ENCODE peak calls at places on chromosome 22, in six cellular contexts. A, L, G, F, U and Z are unnamed samples.

GRCh38 chr22:44205713-44206645 is 25.3 kb downstream of the PARVG start:
- DNase-seq in G (no peak), U (no peak), A (peak), F (peak), L (no peak), Z (no peak)

GRCh38 chr22:27583930-27584329 is 217.6 kb downstream of the MN1 start:
- DNase-seq in A (no peak), G (no peak), L (no peak), F (no peak), U (no peak), Z (no peak)

GRCh38 chr22:50082197-50082715 is 3.0 kb downstream of the MLC1 start:
- DNase-seq in U (no peak), F (no peak), G (no peak), A (peak), L (no peak), Z (no peak)

GRCh38 chr22:26481694-26482093 is 1.9 kb downstream of the HPS4 start:
- DNase-seq in A (no peak), F (no peak), U (no peak), G (no peak), L (no peak), Z (no peak)

GRCh38 chr22:44363214-44363979 is 50.6 kb upstream of the SHISAL1 start:
- DNase-seq in F (peak), U (no peak), A (peak), L (peak), G (peak), Z (no peak)

GRCh38 chr22:42428760-42429159 is 3.4 kb downstream of the NFAM1 start:
- DNase-seq in L (no peak), A (no peak), U (no peak), G (no peak), F (no peak), Z (no peak)

GRCh38 chr22:31295831-31296230 is 3.5 kb upstream of the PIK3IP1 start:
- DNase-seq in F (no peak), U (no peak), A (no peak), L (no peak), G (no peak), Z (no peak)

GRCh38 chr22:44132724-44133123 is 48.0 kb upstream of the PARVG start:
- DNase-seq in F (no peak), U (no peak), G (no peak), L (no peak), A (no peak), Z (peak)

GRCh38 chr22:29310863-29311339 is 4.5 kb downstream of the GAS2L1 start:
- DNase-seq in G (peak), A (peak), L (peak), U (peak), F (peak), Z (peak)

GRCh38 chr22:38080847-38081635 is 2.9 kb downstream of the SLC16A8 start:
- DNase-seq in A (peak), L (no peak), G (no peak), U (no peak), F (peak), Z (peak)

GRCh38 chr22:41862160-41862529 is 29.2 kb downstream of the SREBF2 start:
- DNase-seq in G (no peak), U (no peak), A (no peak), L (peak), F (no peak), Z (no peak)

GRCh38 chr22:50040717-50041116 is 17.4 kb downstream of the TTLL8 start:
- DNase-seq in G (no peak), F (no peak), A (no peak), L (no peak), U (no peak), Z (no peak)

GRCh38 chr22:37421468-37421877 is 5.8 kb downstream of the ELFN2 start:
- DNase-seq in L (no peak), A (no peak), F (no peak), G (no peak), U (no peak), Z (no peak)

GRCh38 chr22:49394116-49394785 is 433.4 kb downstream of the BRD1 start:
- DNase-seq in L (no peak), F (peak), A (no peak), G (no peak), U (no peak), Z (no peak)

GRCh38 chr22:17870408-17870807 is 96.1 kb upstream of the BID start:
- DNase-seq in L (no peak), U (no peak), G (no peak), F (no peak), A (no peak), Z (no peak)

GRCh38 chr22:43000441-43001175 is 14.3 kb downstream of the PACSIN2 start:
- DNase-seq in L (no peak), G (no peak), F (no peak), U (peak), A (no peak), Z (no peak)

GRCh38 chr22:19628038-19628776 is 86.1 kb upstream of the SEPTIN5 start:
- DNase-seq in F (peak), U (no peak), G (no peak), A (no peak), L (no peak), Z (no peak)

GRCh38 chr22:27456696-27457503 is 344.7 kb downstream of the MN1 start:
- DNase-seq in F (peak), L (peak), G (no peak), U (no peak), A (no peak), Z (no peak)

GRCh38 chr22:50192056-50192824 is 6.5 kb downstream of the TRABD start:
- DNase-seq in G (no peak), A (no peak), L (no peak), U (no peak), F (no peak), Z (no peak)

GRCh38 chr22:34004058-34004457 is 83.8 kb upstream of the LARGE1 start:
- DNase-seq in U (no peak), F (no peak), L (no peak), A (no peak), G (no peak), Z (no peak)

GRCh38 chr22:39839198-39839597 is 54.4 kb downstream of the ENTHD1 start:
- DNase-seq in L (no peak), G (no peak), A (no peak), F (no peak), U (no peak), Z (no peak)

GRCh38 chr22:47215851-47216250 is 453.4 kb downstream of the TBC1D22A start:
- DNase-seq in F (no peak), A (no peak), G (no peak), U (no peak), L (no peak), Z (no peak)

GRCh38 chr22:23063539-23064380 is 6.6 kb upstream of the GNAZ start:
- DNase-seq in G (peak), F (peak), L (no peak), U (no peak), A (peak), Z (no peak)

GRCh38 chr22:36160499-36160942 is at the start of gene APOL3:
- DNase-seq in U (peak), L (peak), A (no peak), F (no peak), G (peak), Z (no peak)

GRCh38 chr22:42926034-42926433 is 69.0 kb upstream of the ARFGAP3 start:
- DNase-seq in A (no peak), U (no peak), G (no peak), F (no peak), L (no peak), Z (no peak)

GRCh38 chr22:41781508-41781906 is 19.0 kb upstream of the CCDC134 start:
- DNase-seq in U (no peak), G (no peak), L (no peak), F (no peak), A (no peak), Z (no peak)

GRCh38 chr22:17888855-17889254 is 114.6 kb upstream of the BID start:
- DNase-seq in U (no peak), L (no peak), G (no peak), F (peak), A (no peak), Z (peak)